ENCODE peak calls at places on chromosome 18, in four cellular contexts. T is COR-L47; L is iPS-NIHi11; P is stimulated activated CD4-positive, alpha-beta T cell treated with anti-CD3 and anti-CD28 coated beads, Interleukin-15, amount 100 ng/mL, for 1 hour. E is an unnamed sample.

GRCh38 chr18:79257480-79257879 is 138.2 kb upstream of the NFATC1 start:
- DNase-seq in T (no peak), P (no peak), L (no peak), E (no peak)

GRCh38 chr18:3455938-3456685 is 6.1 kb downstream of the TGIF1 start:
- DNase-seq in P (no peak), T (no peak), L (no peak), E (no peak)

GRCh38 chr18:39764848-39765247 is 2190.2 kb upstream of the PIK3C3 start:
- DNase-seq in L (no peak), P (no peak), T (no peak), E (no peak)

GRCh38 chr18:25739356-25739755 is 351.1 kb downstream of the SS18 start:
- DNase-seq in P (no peak), L (no peak), T (no peak), E (no peak)

GRCh38 chr18:72208920-72209676 is 335.0 kb downstream of the CBLN2 start:
- DNase-seq in P (no peak), T (no peak), L (no peak), E (no peak)

GRCh38 chr18:49581369-49581768 is 19.5 kb downstream of the LIPG start:
- DNase-seq in T (no peak), P (no peak), L (no peak), E (no peak)

GRCh38 chr18:3248670-3249359 is 1.2 kb downstream of the MYL12A start:
- DNase-seq in L (no peak), T (no peak), P (no peak), E (no peak)

GRCh38 chr18:79605481-79605880 is 74.1 kb upstream of the CTDP1 start:
- DNase-seq in T (no peak), L (no peak), P (no peak), E (no peak)

GRCh38 chr18:43886341-43886740 is 609.1 kb upstream of the SYT4 start:
- DNase-seq in L (no peak), T (no peak), P (no peak), E (no peak)

GRCh38 chr18:2881490-2882195 is 34.8 kb downstream of the EMILIN2 start:
- DNase-seq in L (no peak), T (no peak), P (no peak), E (peak; percentile 35)

GRCh38 chr18:60049172-60049571 is 149.4 kb downstream of the PMAIP1 start:
- DNase-seq in P (no peak), L (no peak), T (no peak), E (no peak)

GRCh38 chr18:38025433-38026038 is 459.9 kb upstream of the CELF4 start:
- DNase-seq in T (no peak), L (peak; percentile 24), P (no peak), E (no peak)

GRCh38 chr18:6484659-6485058 is 69.9 kb upstream of the L3MBTL4 start:
- DNase-seq in T (no peak), P (no peak), L (no peak), E (no peak)

GRCh38 chr18:12933323-12933722 is 14.5 kb upstream of the SEH1L start:
- DNase-seq in T (no peak), P (no peak), L (no peak), E (no peak)

GRCh38 chr18:76988015-76988826 is 144.4 kb downstream of the MBP start:
- DNase-seq in L (no peak), P (no peak), T (no peak), E (no peak)

GRCh38 chr18:79947881-79948610 is 3.4 kb downstream of the SLC66A2 start:
- DNase-seq in P (no peak), T (no peak), L (no peak), E (peak; percentile 45)

GRCh38 chr18:55236150-55236931 is 277.1 kb upstream of the CCDC68 start:
- DNase-seq in P (no peak), L (no peak), T (no peak), E (no peak)

GRCh38 chr18:24023185-24023814 is 8.7 kb downstream of the TTC39C start:
- DNase-seq in L (peak; percentile 61), P (no peak), T (no peak), E (no peak)

GRCh38 chr18:74856967-74857366 is 259.3 kb downstream of the ZNF407 start:
- DNase-seq in P (no peak), L (no peak), T (peak; percentile 30), E (no peak)

GRCh38 chr18:9834551-9834950 is 51.2 kb upstream of the TXNDC2 start:
- DNase-seq in L (no peak), P (no peak), T (no peak), E (no peak)

GRCh38 chr18:6017160-6017559 is 121.8 kb upstream of the TMEM200C start:
- DNase-seq in P (no peak), L (no peak), T (no peak), E (no peak)

GRCh38 chr18:8661754-8662573 is 43.4 kb upstream of the MTCL1 start:
- DNase-seq in P (no peak), T (peak; percentile 99), L (peak; percentile 81), E (no peak)

GRCh38 chr18:78641689-78642231 is 337.9 kb upstream of the SALL3 start:
- DNase-seq in L (no peak), P (no peak), T (no peak), E (no peak)

GRCh38 chr18:79692886-79693285 is 13.3 kb downstream of the CTDP1 start:
- DNase-seq in L (no peak), T (no peak), P (no peak), E (no peak)

GRCh38 chr18:57353137-57353939 is 981 bp downstream of the ST8SIA3 start:
- DNase-seq in P (no peak), T (peak; percentile 95), L (peak; percentile 36), E (no peak)

GRCh38 chr18:76823574-76823973 is 1.2 kb downstream of the ZNF236 start:
- DNase-seq in T (no peak), P (no peak), L (peak; percentile 75), E (no peak)

GRCh38 chr18:9861157-9861556 is 24.6 kb upstream of the TXNDC2 start:
- DNase-seq in T (no peak), P (no peak), L (no peak), E (no peak)

GRCh38 chr18:55097406-55098170 is 138.3 kb upstream of the CCDC68 start:
- DNase-seq in T (peak; percentile 75), L (peak; percentile 14), P (no peak), E (no peak)

GRCh38 chr18:2846638-2847340 is at the start of gene EMILIN2:
- DNase-seq in L (peak; percentile 77), P (peak; percentile 16), T (no peak), E (peak; percentile 32)

GRCh38 chr18:2657788-2658458 is 2.4 kb downstream of the SMCHD1 start:
- DNase-seq in L (no peak), P (no peak), T (no peak), E (no peak)

GRCh38 chr18:42078711-42079110 is 123.7 kb downstream of the PIK3C3 start:
- DNase-seq in L (no peak), T (no peak), P (no peak), E (no peak)

GRCh38 chr18:44588466-44588865 is 92.2 kb upstream of the SETBP1 start:
- DNase-seq in T (no peak), L (no peak), P (no peak), E (no peak)

GRCh38 chr18:41771971-41772370 is 183.1 kb upstream of the PIK3C3 start:
- DNase-seq in L (no peak), P (no peak), T (no peak), E (no peak)

GRCh38 chr18:73952296-73952946 is 195.2 kb downstream of the FBXO15 start:
- DNase-seq in L (no peak), T (no peak), P (no peak), E (no peak)

GRCh38 chr18:37318360-37319037 is 247.1 kb downstream of the CELF4 start:
- DNase-seq in T (no peak), P (no peak), L (no peak), E (no peak)

GRCh38 chr18:55375930-55376329 is 212.1 kb downstream of the TCF4 start:
- DNase-seq in P (no peak), T (no peak), L (no peak), E (no peak)

GRCh38 chr18:3810271-3810670 is 360.3 kb downstream of the TGIF1 start:
- DNase-seq in T (no peak), P (no peak), L (no peak), E (no peak)

E was measured in breast epithelium.